ENCODE peak calls at places on chromosomes 7 and 10, in five cellular contexts. U is tibial artery, J is left ventricle myocardium inferior, K is dorsolateral prefrontal cortex, T is ovary. I is an unnamed sample. For H3K27me3, the result is how much of the 10 kb centered on the place peaks cover.

GRCh38 chr10:117216028-117216427 is 18.7 kb downstream of the KCNK18 start:
- DNase-seq in J (no peak), U (no peak), T (no peak), K (no peak), I (no peak)

GRCh38 chr7:137169282-137169698 is 174.2 kb downstream of the PTN start:
- DNase-seq in K (peak), J (peak), T (peak), U (no peak), I (peak)

GRCh38 chr10:101219137-101219945 is 9.9 kb downstream of the LBX1 start:
- DNase-seq in J (no peak), T (no peak), U (no peak), K (no peak), I (no peak)

GRCh38 chr7:48084727-48085432 is 4.2 kb upstream of the UPP1 start:
- DNase-seq in U (peak), J (peak), T (peak), K (no peak), I (peak)

GRCh38 chr7:2138146-2138765 is 94.5 kb downstream of the MAD1L1 start:
- DNase-seq in J (no peak), T (no peak), U (no peak), K (no peak), I (no peak)

GRCh38 chr7:131294553-131294952 is 33.1 kb upstream of the MKLN1 start:
- DNase-seq in U (no peak), T (no peak), J (no peak), K (no peak), I (no peak)

GRCh38 chr10:24442234-24442633 is 233.3 kb downstream of the KIAA1217 start:
- DNase-seq in K (no peak), J (no peak), U (no peak), T (no peak), I (no peak)

GRCh38 chr10:77320852-77321496 is 316.6 kb downstream of the KCNMA1 start:
- DNase-seq in J (no peak), T (no peak), U (no peak), K (no peak), I (no peak)

GRCh38 chr7:120805636-120806388 is 52.1 kb downstream of the TSPAN12 start:
- DNase-seq in T (peak), K (no peak), J (no peak), U (no peak), I (peak)

GRCh38 chr7:77276120-77276519 is 76.5 kb upstream of the FGL2 start:
- DNase-seq in U (no peak), J (no peak), K (no peak), T (no peak), I (no peak)

GRCh38 chr10:45375101-45375500 is 1.1 kb downstream of the ALOX5 start:
- DNase-seq in U (no peak), T (no peak), K (no peak), J (no peak), I (no peak)

GRCh38 chr7:101362334-101363195 is at the start of gene COL26A1:
- DNase-seq in T (peak), U (no peak), K (no peak), J (peak), I (no peak)

GRCh38 chr7:19648791-19649190 is 60.0 kb downstream of the POLR1F start:
- DNase-seq in U (no peak), T (no peak), J (no peak), K (no peak), I (no peak)

GRCh38 chr7:137970263-137970975 is 31.5 kb downstream of the CREB3L2 start:
- DNase-seq in U (peak), K (no peak), J (peak), T (no peak), I (no peak)

GRCh38 chr7:84939442-84939841 is 247.4 kb downstream of the SEMA3D start:
- DNase-seq in U (no peak), T (no peak), K (no peak), J (no peak), I (no peak)

GRCh38 chr7:131212114-131212513 is 115.6 kb upstream of the MKLN1 start:
- DNase-seq in K (no peak), T (no peak), J (no peak), U (no peak), I (no peak)

GRCh38 chr10:104036518-104037260 is 49.0 kb downstream of the COL17A1 start:
- DNase-seq in J (no peak), T (no peak), U (no peak), K (no peak), I (no peak)

GRCh38 chr7:142669074-142669654 is 80.1 kb upstream of the PRSS1 start:
- DNase-seq in J (no peak), U (no peak), T (no peak), K (no peak), I (no peak)

GRCh38 chr10:28533315-28533564 is 322 bp downstream of the WAC start:
- DNase-seq in J (no peak), U (no peak), T (no peak), K (no peak), I (no peak)

GRCh38 chr10:59865101-59865500 is 41.3 kb downstream of the CCDC6 start:
- DNase-seq in U (no peak), T (no peak), K (no peak), J (no peak), I (peak)

GRCh38 chr10:112215342-112215774 is 31.8 kb upstream of the GPAM start:
- DNase-seq in U (no peak), T (no peak), J (no peak), K (no peak), I (no peak)

GRCh38 chr10:44071479-44071878 is 313.4 kb downstream of the CXCL12 start:
- DNase-seq in K (no peak), U (no peak), J (no peak), T (no peak), I (no peak)

GRCh38 chr10:21926949-21927348 is 76.6 kb downstream of the DNAJC1 start:
- DNase-seq in U (no peak), J (no peak), K (no peak), T (no peak), I (no peak)

GRCh38 chr7:116952640-116953371 is 495 bp upstream of the ST7 start:
- DNase-seq in U (peak), K (peak), T (peak), J (peak), I (peak)

GRCh38 chr7:121395494-121395960 is 581 bp downstream of the FAM3C start:
- DNase-seq in T (no peak), K (no peak), J (no peak), U (no peak), I (no peak)

GRCh38 chr7:2761131-2761624 is 73.2 kb downstream of the AMZ1 start:
- DNase-seq in T (no peak), K (no peak), U (peak), J (no peak), I (no peak)

GRCh38 chr7:138854115-138854645 is 56.2 kb upstream of the ATP6V0A4 start:
- DNase-seq in U (no peak), T (no peak), J (no peak), K (no peak), I (no peak)

GRCh38 chr7:155189600-155189989 is 108.1 kb upstream of the INSIG1 start:
- DNase-seq in J (no peak), K (no peak), U (no peak), T (no peak), I (no peak)

GRCh38 chr7:116949941-116950801 is 3.1 kb upstream of the ST7 start:
- DNase-seq in T (no peak), K (no peak), J (no peak), U (no peak), I (no peak)

GRCh38 chr7:141920281-141920680 is 4.1 kb downstream of the OR9A4 start:
- DNase-seq in T (no peak), K (no peak), U (no peak), J (no peak), I (no peak)

GRCh38 chr7:104934665-104935064 is 79.3 kb upstream of the KMT2E start:
- DNase-seq in T (no peak), U (no peak), K (no peak), J (no peak), I (no peak)

GRCh38 chr10:59279476-59279875 is 82.9 kb downstream of the FAM13C start:
- DNase-seq in J (no peak), K (no peak), U (no peak), T (no peak), I (no peak)

GRCh38 chr7:40315277-40315676 is 180.5 kb downstream of the SUGCT start:
- DNase-seq in K (no peak), J (no peak), U (no peak), T (no peak), I (no peak)

GRCh38 chr10:110783509-110784103 is 88.1 kb upstream of the PDCD4 start:
- DNase-seq in U (no peak), K (no peak), T (no peak), J (no peak), I (no peak)

GRCh38 chr7:69773535-69774225 is 175.4 kb downstream of the AUTS2 start:
- DNase-seq in J (no peak), U (no peak), T (no peak), K (no peak), I (no peak)

GRCh38 chr7:90401989-90402388 is 1.3 kb upstream of the CLDN12 start:
- DNase-seq in T (no peak), U (no peak), J (no peak), K (no peak), I (no peak)

GRCh38 chr10:50613150-50613549 is 10.6 kb downstream of the SGMS1 start:
- DNase-seq in K (no peak), T (no peak), U (no peak), J (no peak), I (no peak)

GRCh38 chr10:50615654-50616053 is 8.1 kb downstream of the SGMS1 start:
- DNase-seq in J (no peak), U (no peak), T (no peak), K (no peak), I (no peak)

GRCh38 chr10:50618624-50619023 is 5.1 kb downstream of the SGMS1 start:
- DNase-seq in J (no peak), K (no peak), U (no peak), T (no peak), I (no peak)

GRCh38 chr10:50613726-50614443 is 9.9 kb downstream of the SGMS1 start:
- DNase-seq in T (no peak), K (no peak), J (no peak), U (no peak), I (no peak)

GRCh38 chr10:50614444-50615137 is 9.2 kb downstream of the SGMS1 start:
- DNase-seq in J (no peak), K (no peak), U (no peak), T (no peak), I (peak)
- TF ChIP-seq CTCF in J (peak), K (peak), U (no peak), T (no peak), I (peak)

GRCh38 chr10:99530108-99531025 is 2.4 kb upstream of the NKX2-3 start:
- DNase-seq in J (no peak), U (no peak), K (no peak), T (no peak), I (no peak)
- H3K27me3 ChIP-seq in J (half or more), U (under half), K (half or more), T (under half), I (half or more)

GRCh38 chr7:153948055-153948454 is 104.1 kb upstream of the DPP6 start:
- DNase-seq in U (no peak), K (no peak), J (no peak), T (no peak), I (no peak)
- TF ChIP-seq CTCF in U (no peak), K (no peak), J (no peak), T (no peak), I (no peak)

GRCh38 chr7:29892231-29892630 is 85.9 kb downstream of the WIPF3 start:
- DNase-seq in T (no peak), J (no peak), K (no peak), U (no peak), I (no peak)
- H3K27me3 ChIP-seq in T (under half), J (under half), K (under half), U (under half), I (under half)

GRCh38 chr10:89249066-89249465 is 2.5 kb downstream of the LIPA start:
- DNase-seq in U (no peak), J (no peak), K (no peak), T (no peak), I (no peak)

GRCh38 chr10:89242840-89243586 is 8.6 kb downstream of the LIPA start:
- DNase-seq in T (no peak), K (no peak), U (no peak), J (no peak), I (no peak)

GRCh38 chr10:89242340-89242680 is 9.3 kb downstream of the LIPA start:
- DNase-seq in J (no peak), U (no peak), K (no peak), T (no peak), I (no peak)

GRCh38 chr10:89241491-89242339 is 9.9 kb downstream of the LIPA start:
- DNase-seq in T (no peak), U (no peak), J (no peak), K (no peak), I (no peak)

GRCh38 chr10:89245802-89246201 is 5.8 kb downstream of the LIPA start:
- DNase-seq in J (no peak), K (no peak), U (no peak), T (no peak), I (no peak)
- TF ChIP-seq CTCF in J (no peak), K (peak), U (no peak), T (no peak), I (no peak)

I was measured in gastrocnemius medialis.